ENCODE peak calls at places on chromosomes 4 and X, in five cellular contexts. B is cortex of kidney; G is stimulated activated CD4-positive, alpha-beta T cell treated with anti-CD3 and anti-CD28 coated beads, Interleukin-2, amount 100 ng/mL, for 24 hours; L is activated CD8-positive, alpha-beta memory T cell treated with anti-CD3 and anti-CD28 coated beads for 1 hour; M is SK-MEL-5. Y is an unnamed sample.

GRCh38 chr4:3464911-3465697 is 2.0 kb downstream of the DOK7 start:
- DNase-seq in G (no peak), B (no peak), M (no peak), L (no peak), Y (no peak)

GRCh38 chrX:9670136-9670905 is 95.3 kb downstream of the GPR143 start:
- DNase-seq in L (no peak), M (no peak), G (no peak), B (peak; percentile 1), Y (no peak)

GRCh38 chr4:76377481-76377901 is 43.5 kb downstream of the CCDC158 start:
- DNase-seq in M (peak; percentile 18), G (no peak), L (no peak), B (no peak), Y (no peak)

GRCh38 chrX:34299451-34299967 is 167.4 kb upstream of the FAM47A start:
- DNase-seq in L (no peak), B (no peak), G (no peak), M (no peak), Y (no peak)

GRCh38 chrX:132068405-132068804 is 45.3 kb downstream of the STK26 start:
- DNase-seq in G (no peak), M (no peak), B (no peak), L (no peak), Y (peak; percentile 4)

GRCh38 chr4:10529891-10530786 is 72.9 kb upstream of the ZNF518B start:
- DNase-seq in B (no peak), L (no peak), M (no peak), G (no peak), Y (no peak)

GRCh38 chr4:6742989-6743388 is 27.0 kb downstream of the BLOC1S4 start:
- DNase-seq in M (no peak), B (no peak), G (no peak), L (no peak), Y (no peak)

GRCh38 chr4:116413222-116413621 is 672.2 kb downstream of the TRAM1L1 start:
- DNase-seq in G (no peak), L (no peak), M (no peak), B (no peak), Y (no peak)

GRCh38 chr4:24279911-24280375 is 304.4 kb downstream of the DHX15 start:
- DNase-seq in L (no peak), M (no peak), G (no peak), B (no peak), Y (no peak)

GRCh38 chrX:11579856-11580595 is 85.7 kb downstream of the ARHGAP6 start:
- DNase-seq in B (no peak), M (no peak), G (no peak), L (no peak), Y (no peak)

GRCh38 chr4:40555176-40555900 is 74.3 kb downstream of the RBM47 start:
- DNase-seq in G (no peak), B (no peak), L (no peak), M (no peak), Y (no peak)

GRCh38 chr4:55561884-55562283 is 15.2 kb upstream of the CLOCK start:
- DNase-seq in G (no peak), B (no peak), L (no peak), M (no peak), Y (no peak)

GRCh38 chr4:8585186-8585585 is 5.0 kb downstream of the GPR78 start:
- DNase-seq in B (no peak), M (no peak), L (no peak), G (no peak), Y (no peak)

GRCh38 chrX:48997455-48997854 is 4.6 kb downstream of the GRIPAP1 start:
- DNase-seq in B (no peak), M (no peak), L (no peak), G (no peak), Y (no peak)

GRCh38 chrX:148682206-148682605 is 181.8 kb downstream of the AFF2 start:
- DNase-seq in M (no peak), L (no peak), G (no peak), B (no peak), Y (no peak)

GRCh38 chr4:83757121-83757621 is 221.3 kb downstream of the GPAT3 start:
- DNase-seq in L (no peak), B (no peak), M (no peak), G (no peak), Y (peak; percentile 26)

GRCh38 chr4:101356928-101357327 is 9.6 kb upstream of the PPP3CA start:
- DNase-seq in M (no peak), G (no peak), B (no peak), L (no peak), Y (peak; percentile 97)

GRCh38 chr4:150080335-150080734 is 2.1 kb downstream of the DCLK2 start:
- DNase-seq in L (no peak), M (no peak), B (no peak), G (no peak), Y (no peak)

GRCh38 chr4:131427000-131427399 is 1722.1 kb upstream of the PCDH10 start:
- DNase-seq in G (no peak), L (no peak), M (no peak), B (no peak), Y (no peak)

GRCh38 chrX:14496674-14497073 is 32.7 kb upstream of the GLRA2 start:
- DNase-seq in B (no peak), M (no peak), L (no peak), G (no peak), Y (no peak)

GRCh38 chr4:156894234-156894633 is 77.4 kb downstream of the PDGFC start:
- DNase-seq in M (no peak), G (no peak), L (no peak), B (no peak), Y (no peak)

GRCh38 chr4:87506974-87507701 is 22.0 kb downstream of the SPARCL1 start:
- DNase-seq in B (no peak), G (no peak), M (peak; percentile 9), L (no peak), Y (no peak)

GRCh38 chrX:30712214-30712613 is 59.0 kb downstream of the GK start:
- DNase-seq in L (no peak), M (no peak), B (no peak), G (no peak), Y (no peak)

GRCh38 chr4:41280010-41280409 is 23.3 kb downstream of the UCHL1 start:
- DNase-seq in M (no peak), G (no peak), L (no peak), B (no peak), Y (no peak)

GRCh38 chr4:72313121-72313520 is 255.9 kb downstream of the ADAMTS3 start:
- DNase-seq in B (no peak), M (peak; percentile 63), L (no peak), G (no peak), Y (no peak)

GRCh38 chrX:74520896-74521295 is 93.5 kb downstream of the RLIM start:
- DNase-seq in G (no peak), B (no peak), L (no peak), M (no peak), Y (no peak)

GRCh38 chr4:42480774-42481173 is 83.5 kb downstream of the SHISA3 start:
- DNase-seq in G (no peak), L (no peak), B (no peak), M (no peak), Y (no peak)

GRCh38 chrX:22135994-22136684 is 104.0 kb downstream of the PHEX start:
- DNase-seq in G (peak; percentile 21), L (no peak), B (no peak), M (peak; percentile 65), Y (no peak)

GRCh38 chrX:150486011-150486410 is 82.4 kb upstream of the MTM1 start:
- DNase-seq in L (no peak), G (peak; percentile 53), B (no peak), M (peak; percentile 71), Y (peak; percentile 15)

GRCh38 chrX:6968231-6968630 is 179.3 kb upstream of the STS start:
- DNase-seq in L (no peak), B (no peak), G (no peak), M (no peak), Y (no peak)

GRCh38 chrX:48897157-48897620 is 379 bp downstream of the TIMM17B start:
- DNase-seq in G (peak; percentile 70), B (no peak), L (no peak), M (peak; percentile 65), Y (no peak)

GRCh38 chr4:1871471-1872021 is 353 bp downstream of the NSD2 start:
- DNase-seq in G (no peak), B (no peak), L (no peak), M (no peak), Y (no peak)

GRCh38 chrX:108332281-108332680 is 105.9 kb downstream of the COL4A6 start:
- DNase-seq in G (no peak), L (no peak), B (no peak), M (no peak), Y (no peak)

GRCh38 chrX:119885554-119886428 is 9.9 kb upstream of the AKAP14 start:
- DNase-seq in L (no peak), B (no peak), G (no peak), M (peak; percentile 44), Y (no peak)

GRCh38 chrX:40449956-40450701 is 130.6 kb upstream of the ATP6AP2 start:
- DNase-seq in B (no peak), M (no peak), G (no peak), L (no peak), Y (no peak)

GRCh38 chrX:13386636-13387035 is 66.8 kb upstream of the ATXN3L start:
- DNase-seq in M (peak; percentile 63), L (no peak), G (no peak), B (no peak), Y (no peak)

GRCh38 chr4:53855886-53856260 is 208.5 kb downstream of the CHIC2 start:
- DNase-seq in B (no peak), M (no peak), L (no peak), G (no peak), Y (no peak)

GRCh38 chr4:52106701-52107100 is 55.6 kb downstream of the SPATA18 start:
- DNase-seq in G (no peak), L (no peak), M (no peak), B (no peak), Y (no peak)